ENCODE peak calls at places on chromosomes 12 and 14, in five cellular contexts. A, X, C, W and G are unnamed samples.

GRCh38 chr14:102088012-102088792 is 1.4 kb upstream of the HSP90AA1 start:
- DNase-seq in C (no peak), X (peak), W (no peak), A (peak), G (peak)

GRCh38 chr12:1777798-1778197 is 42.6 kb upstream of the LRTM2 start:
- DNase-seq in X (no peak), C (peak), A (no peak), W (no peak), G (no peak)

GRCh38 chr14:91300283-91300841 is 55.9 kb upstream of the GPR68 start:
- DNase-seq in C (no peak), A (no peak), W (no peak), X (no peak), G (no peak)

GRCh38 chr14:59632381-59632780 is 55.8 kb upstream of the CCDC175 start:
- DNase-seq in C (no peak), A (no peak), X (no peak), W (peak), G (no peak)

GRCh38 chr14:73290279-73290678 is 53.0 kb downstream of the PAPLN start:
- DNase-seq in C (no peak), X (no peak), A (no peak), W (no peak), G (no peak)

GRCh38 chr12:70467908-70468733 is 102.0 kb downstream of the KCNMB4 start:
- DNase-seq in C (no peak), W (peak), X (no peak), A (no peak), G (no peak)

GRCh38 chr14:105473677-105474477 is 744 bp upstream of the CRIP2 start:
- DNase-seq in X (peak), A (peak), C (peak), W (peak), G (peak)

GRCh38 chr14:44712095-44712822 is 205.2 kb upstream of the FSCB start:
- DNase-seq in X (no peak), W (no peak), A (no peak), C (no peak), G (no peak)

GRCh38 chr14:23141706-23142467 is 22.8 kb upstream of the CEBPE start:
- DNase-seq in W (no peak), C (no peak), X (peak), A (peak), G (peak)

GRCh38 chr12:75672212-75672611 is 160.8 kb upstream of the KRR1 start:
- DNase-seq in A (no peak), C (no peak), X (no peak), W (no peak), G (no peak)

GRCh38 chr12:130933269-130933995 is 20.3 kb upstream of the ADGRD1 start:
- DNase-seq in C (no peak), X (peak), A (no peak), W (no peak), G (no peak)

GRCh38 chr14:67817750-67818438 is 1.5 kb upstream of the ZFYVE26 start:
- DNase-seq in X (peak), C (no peak), W (no peak), A (no peak), G (no peak)

GRCh38 chr12:94941440-94941862 is 62.0 kb downstream of the NDUFA12 start:
- DNase-seq in X (peak), W (no peak), A (no peak), C (no peak), G (peak)

GRCh38 chr12:46332260-46332659 is 40.3 kb downstream of the SLC38A2 start:
- DNase-seq in X (no peak), W (peak), C (no peak), A (no peak), G (no peak)

GRCh38 chr12:14207946-14208612 is 157.4 kb upstream of the ATF7IP start:
- DNase-seq in C (no peak), A (no peak), X (no peak), W (peak), G (no peak)
- H3K27ac ChIP-seq in C (no peak), A (no peak), X (no peak), W (no peak), G (no peak)

GRCh38 chr12:53617700-53618099 is 8.5 kb downstream of the ATF7 start:
- DNase-seq in C (no peak), W (no peak), X (no peak), A (no peak), G (no peak)
- H3K4me3 ChIP-seq in C (no peak), W (no peak), X (peak), A (peak), G (no peak)

GRCh38 chr12:124395986-124396385 is 101.1 kb downstream of the RFLNA start:
- DNase-seq in A (no peak), X (no peak), C (no peak), W (no peak), G (no peak)
- H3K27ac ChIP-seq in A (peak), X (no peak), C (no peak), W (no peak), G (no peak)

DNA sequence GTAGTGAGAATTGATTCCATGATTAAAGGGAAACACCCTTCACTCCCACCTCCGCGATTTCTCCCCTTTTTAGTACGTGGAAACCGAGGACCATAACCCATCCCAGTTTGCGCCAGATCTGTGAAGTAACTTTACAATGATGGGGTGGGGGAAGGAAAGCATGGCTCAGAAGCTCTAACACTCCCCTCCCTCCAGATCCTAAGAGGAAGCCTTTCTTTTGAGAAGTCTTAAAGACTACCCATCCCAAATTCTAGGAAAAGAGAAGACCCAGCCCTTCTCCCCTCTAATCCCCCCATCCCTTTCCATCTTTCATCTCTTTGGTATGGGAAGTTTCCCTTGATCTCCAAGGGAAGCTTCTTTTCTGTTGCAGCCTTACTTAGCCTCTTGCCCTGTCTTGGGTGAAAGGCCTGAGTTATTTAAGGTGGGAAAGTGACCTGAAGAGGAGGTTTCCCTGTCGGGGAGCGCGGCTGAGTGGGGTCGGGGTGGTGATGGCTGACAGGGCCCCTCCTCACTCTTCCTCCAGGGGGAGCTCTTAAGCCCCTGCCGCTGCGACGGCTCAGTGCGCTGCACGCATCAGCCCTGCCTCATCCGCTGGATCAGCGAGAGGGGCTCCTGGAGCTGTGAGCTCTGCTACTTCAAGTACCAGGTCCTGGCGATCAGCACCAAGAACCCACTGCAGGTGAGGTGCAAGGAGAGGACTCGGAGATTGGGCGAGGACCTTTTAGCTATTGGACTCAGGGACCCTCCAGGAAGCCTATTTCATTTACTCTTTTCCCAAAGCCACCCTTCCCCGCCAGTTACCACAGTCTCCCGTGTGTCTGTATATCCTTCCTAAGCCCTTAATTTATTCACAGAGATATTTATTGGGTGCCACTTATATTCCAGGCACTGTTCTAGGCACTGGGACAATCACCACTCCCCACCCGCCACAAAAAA is 1.8 kb downstream of the MARCHF9 start:
- DNase-seq in C (no peak), A (peak), X (peak), W (no peak), G (peak)
- H3K4me3 ChIP-seq in C (peak), A (peak), X (peak), W (peak), G (no peak)

GRCh38 chr12:125092872-125093680 is 27.8 kb downstream of the AACS start:
- DNase-seq in A (no peak), W (peak), X (peak), C (no peak), G (no peak)

GRCh38 chr12:125090437-125090836 is 25.2 kb downstream of the AACS start:
- DNase-seq in A (no peak), W (no peak), C (no peak), X (no peak), G (no peak)

GRCh38 chr12:125091401-125091800 is 26.2 kb downstream of the AACS start:
- DNase-seq in W (no peak), C (no peak), X (no peak), A (no peak), G (no peak)

GRCh38 chr12:125092108-125092871 is 27.1 kb downstream of the AACS start:
- DNase-seq in W (no peak), X (no peak), A (no peak), C (no peak), G (no peak)

GRCh38 chr12:125093681-125094025 is 28.4 kb downstream of the AACS start:
- DNase-seq in A (no peak), C (no peak), W (no peak), X (no peak), G (no peak)
- H3K27ac ChIP-seq in A (no peak), C (no peak), W (peak), X (no peak), G (no peak)

GRCh38 chr12:8987589-8988205 is 1.6 kb upstream of the KLRG1 start:
- DNase-seq in W (no peak), C (no peak), X (no peak), A (no peak), G (no peak)

GRCh38 chr12:8985213-8985612 is 4.1 kb upstream of the KLRG1 start:
- DNase-seq in W (no peak), A (no peak), C (no peak), X (no peak), G (no peak)

GRCh38 chr12:8991371-8992085 is 2.2 kb downstream of the KLRG1 start:
- DNase-seq in A (no peak), C (no peak), W (no peak), X (no peak), G (no peak)

GRCh38 chr12:8989425-8989824 is at the start of gene KLRG1:
- DNase-seq in W (no peak), C (no peak), X (no peak), A (no peak), G (no peak)

DNA sequence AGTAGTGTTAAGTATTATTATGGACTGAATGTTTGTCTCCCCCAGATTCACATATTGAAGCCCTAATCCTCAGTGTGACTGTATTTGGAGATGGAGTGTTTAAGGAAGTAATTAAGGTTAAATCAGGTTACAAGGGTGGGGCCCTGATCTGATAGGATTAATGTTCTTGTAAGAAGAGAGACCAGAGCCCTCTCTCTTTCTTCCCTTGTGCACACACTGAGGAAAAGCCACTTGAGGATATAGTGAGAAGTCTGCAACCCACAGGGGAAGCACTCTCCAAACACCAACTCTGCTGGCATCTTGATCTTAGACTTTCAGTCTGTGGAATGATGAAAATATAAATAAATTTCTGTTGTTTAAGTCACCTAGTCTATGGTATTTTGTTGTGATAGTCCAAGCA is 2.2 kb upstream of the KLRG1 start:
- DNase-seq in W (no peak), X (no peak), A (no peak), C (no peak), G (no peak)
- H3K4me3 ChIP-seq in W (no peak), X (no peak), A (no peak), C (no peak), G (no peak)

GRCh38 chr12:25155031-25155576 is 39.9 kb downstream of the DNAI7 start:
- DNase-seq in C (peak), A (no peak), X (no peak), W (peak), G (no peak)

GRCh38 chr12:25151476-25151875 is 43.5 kb downstream of the DNAI7 start:
- DNase-seq in X (no peak), W (no peak), A (peak), C (peak), G (peak)

GRCh38 chr12:25152055-25152454 is 42.9 kb downstream of the DNAI7 start:
- DNase-seq in A (no peak), W (no peak), X (no peak), C (no peak), G (no peak)
- H3K27ac ChIP-seq in A (no peak), W (no peak), X (no peak), C (peak), G (no peak)

GRCh38 chr12:125340791-125341190 is 275.6 kb downstream of the AACS start:
- DNase-seq in C (no peak), A (no peak), W (peak), X (no peak), G (no peak)

GRCh38 chr12:125343649-125344048 is 278.4 kb downstream of the AACS start:
- DNase-seq in A (no peak), X (no peak), W (no peak), C (no peak), G (no peak)

GRCh38 chr12:125346361-125346760 is 281.1 kb downstream of the AACS start:
- DNase-seq in X (no peak), C (no peak), W (no peak), A (no peak), G (no peak)

GRCh38 chr12:125336246-125336645 is 271.0 kb downstream of the AACS start:
- DNase-seq in W (no peak), A (no peak), X (no peak), C (no peak), G (no peak)

DNA sequence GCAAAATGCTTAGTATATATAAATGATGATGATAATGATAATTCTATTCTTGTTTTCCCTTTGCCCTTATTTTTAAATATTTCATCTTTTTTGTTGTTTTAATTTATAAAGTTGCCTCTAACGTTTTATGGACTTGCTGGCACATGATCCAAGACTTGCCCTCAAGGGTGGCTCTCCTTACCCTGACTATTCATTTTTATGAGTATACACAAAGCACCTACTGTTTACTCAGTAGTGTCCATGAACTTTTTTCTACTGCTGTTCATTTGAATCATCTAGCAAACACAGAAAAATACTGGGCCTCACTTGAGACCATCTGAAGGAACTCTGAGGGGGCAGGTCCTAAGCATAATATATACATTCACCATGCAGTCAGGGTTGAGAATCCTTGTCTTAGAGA is 276.2 kb downstream of the AACS start:
- DNase-seq in A (no peak), C (no peak), W (no peak), X (no peak), G (no peak)
- H3K4me3 ChIP-seq in A (no peak), C (no peak), W (no peak), X (no peak), G (no peak)